ENCODE peak calls at places on chromosome 14, in six cellular contexts. X, Q, C, J, U and K are unnamed samples.

GRCh38 chr14:37145395-37145794 is 27.0 kb downstream of the SLC25A21 start:
- DNase-seq in U (no peak), C (no peak), J (no peak), X (no peak), Q (no peak), K (peak)

GRCh38 chr14:42550282-42550681 is 943.6 kb downstream of the LRFN5 start:
- DNase-seq in U (no peak), C (no peak), Q (no peak), J (no peak), X (no peak), K (no peak)

GRCh38 chr14:105711058-105711620 is 184.8 kb downstream of the TMEM121 start:
- DNase-seq in C (no peak), U (no peak), Q (no peak), X (no peak), J (no peak), K (no peak)

GRCh38 chr14:51464411-51464810 is 187.3 kb upstream of the FRMD6 start:
- DNase-seq in U (no peak), Q (no peak), X (no peak), J (no peak), C (no peak), K (no peak)

GRCh38 chr14:20455355-20456300 is 602 bp downstream of the APEX1 start:
- DNase-seq in U (no peak), J (no peak), Q (peak), X (no peak), C (peak), K (peak)

GRCh38 chr14:33230016-33230415 is 291.3 kb downstream of the NPAS3 start:
- DNase-seq in J (no peak), Q (no peak), C (peak), X (no peak), U (no peak), K (no peak)

GRCh38 chr14:100827751-100828447 is 2.0 kb downstream of the MEG3 start:
- DNase-seq in U (no peak), C (peak), X (peak), J (no peak), Q (no peak), K (peak)

GRCh38 chr14:96040836-96041371 is 1.7 kb downstream of the C14orf132 start:
- DNase-seq in C (peak), J (no peak), X (no peak), Q (no peak), U (no peak), K (peak)

GRCh38 chr14:61154606-61155005 is 126.5 kb downstream of the TMEM30B start:
- DNase-seq in X (no peak), C (peak), J (no peak), U (no peak), Q (no peak), K (peak)

GRCh38 chr14:69291891-69292586 is 32.1 kb downstream of the GALNT16 start:
- DNase-seq in Q (no peak), C (no peak), U (no peak), J (no peak), X (no peak), K (no peak)

GRCh38 chr14:81559385-81559784 is 25.7 kb upstream of the SEL1L start:
- DNase-seq in U (no peak), Q (no peak), C (no peak), X (no peak), J (peak), K (no peak)

GRCh38 chr14:102325791-102326345 is 6.3 kb downstream of the ZNF839 start:
- DNase-seq in U (no peak), Q (no peak), J (no peak), X (no peak), C (no peak), K (no peak)

GRCh38 chr14:32820686-32821085 is 118.0 kb upstream of the NPAS3 start:
- DNase-seq in U (no peak), Q (no peak), C (no peak), X (no peak), J (no peak), K (no peak)

GRCh38 chr14:87628129-87628528 is 364.9 kb downstream of the GALC start:
- DNase-seq in U (peak), J (no peak), X (no peak), C (peak), Q (no peak), K (peak)

GRCh38 chr14:103257211-103257962 is 76.7 kb upstream of the EIF5 start:
- DNase-seq in J (no peak), C (peak), Q (no peak), X (no peak), U (no peak), K (peak)

GRCh38 chr14:70008863-70009262 is 129.6 kb downstream of the SMOC1 start:
- DNase-seq in X (no peak), U (no peak), J (no peak), C (no peak), Q (no peak), K (no peak)

GRCh38 chr14:91424813-91425719 is 7.4 kb upstream of the CCDC88C start:
- DNase-seq in J (no peak), U (no peak), X (no peak), Q (no peak), C (no peak), K (no peak)

GRCh38 chr14:85414142-85414541 is 115.8 kb upstream of the FLRT2 start:
- DNase-seq in J (peak), C (no peak), X (no peak), Q (no peak), U (no peak), K (no peak)

GRCh38 chr14:99596772-99597171 is 7.2 kb downstream of the CCDC85C start:
- DNase-seq in Q (no peak), C (no peak), X (no peak), J (no peak), U (no peak), K (no peak)